ENCODE peak calls at places on chromosomes 11 and 22, in six cellular contexts. B is HepG2, H is K562, C is IMR-90, I is A549, R is GM12878. L is an unnamed sample.

GRCh38 chr11:122850076-122850631 is 11.9 kb downstream of the CRTAM start:
- DNase-seq in B (no peak), H (no peak), C (peak; percentile 57), I (no peak), R (no peak), L (no peak)

GRCh38 chr11:8905528-8906165 is 5.3 kb upstream of the AKIP1 start:
- DNase-seq in B (no peak), H (no peak), C (peak; percentile 83), I (peak; percentile 25), R (no peak), L (no peak)

GRCh38 chr11:31809857-31810778 is 1.0 kb downstream of the PAX6 start:
- DNase-seq in B (no peak), H (no peak), C (peak; percentile 28), I (peak; percentile 51), R (no peak), L (peak; percentile 40)

GRCh38 chr11:10122337-10123197 is 171.5 kb downstream of the SBF2 start:
- DNase-seq in B (no peak), H (no peak), C (peak; percentile 57), I (peak; percentile 31), R (no peak), L (no peak)

GRCh38 chr11:66090288-66090687 is 20.2 kb downstream of the PACS1 start:
- DNase-seq in B (no peak), H (no peak), C (no peak), I (no peak), R (no peak), L (no peak)

GRCh38 chr11:16876840-16877239 is 137.4 kb downstream of the PLEKHA7 start:
- DNase-seq in B (no peak), H (no peak), C (no peak), I (no peak), R (no peak), L (no peak)

GRCh38 chr22:42697542-42698013 is 23.1 kb downstream of the A4GALT start:
- DNase-seq in B (peak; percentile 61), H (no peak), C (peak; percentile 73), I (peak; percentile 59), R (no peak), L (no peak)

GRCh38 chr22:43446881-43447280 is 35.1 kb downstream of the MPPED1 start:
- DNase-seq in B (no peak), H (no peak), C (no peak), I (peak; percentile 38), R (no peak), L (no peak)

GRCh38 chr11:19980957-19981669 is 179.2 kb downstream of the DBX1 start:
- DNase-seq in B (peak; percentile 40), H (peak; percentile 59), C (peak; percentile 74), I (no peak), R (no peak), L (no peak)

GRCh38 chr11:43504316-43504950 is 145.7 kb downstream of the TTC17 start:
- DNase-seq in B (peak; percentile 38), H (peak; percentile 37), C (peak; percentile 13), I (peak; percentile 28), R (no peak), L (peak; percentile 43)

GRCh38 chr11:131978351-131978750 is 607.9 kb downstream of the NTM start:
- DNase-seq in B (no peak), H (no peak), C (no peak), I (no peak), R (no peak), L (no peak)

GRCh38 chr22:22882033-22882717 is 5.4 kb upstream of the IGLL5 start:
- DNase-seq in B (no peak), H (peak; percentile 81), C (no peak), I (no peak), R (no peak), L (no peak)

GRCh38 chr11:5384335-5384734 is 723 bp downstream of the OR51M1 start:
- DNase-seq in B (no peak), H (no peak), C (no peak), I (no peak), R (no peak), L (no peak)

GRCh38 chr22:38870791-38871359 is 1.1 kb downstream of the CBX6 start:
- DNase-seq in B (no peak), H (no peak), C (no peak), I (no peak), R (no peak), L (no peak)

GRCh38 chr11:120810251-120810650 is 213.7 kb upstream of the TBCEL start:
- DNase-seq in B (no peak), H (no peak), C (peak; percentile 51), I (no peak), R (no peak), L (no peak)

GRCh38 chr11:61162092-61162935 is 1.1 kb upstream of the VPS37C start:
- DNase-seq in B (peak; percentile 69), H (peak; percentile 61), C (peak; percentile 44), I (peak; percentile 20), R (no peak), L (no peak)

GRCh38 chr11:86047275-86047991 is 21.5 kb downstream of the PICALM start:
- DNase-seq in B (no peak), H (no peak), C (peak; percentile 54), I (no peak), R (no peak), L (no peak)

GRCh38 chr11:99325807-99326206 is 305.1 kb downstream of the CNTN5 start:
- DNase-seq in B (peak; percentile 2), H (no peak), C (peak; percentile 89), I (peak; percentile 2), R (no peak), L (no peak)

GRCh38 chr22:36431977-36432376 is 44.2 kb upstream of the MYH9 start:
- DNase-seq in B (no peak), H (no peak), C (no peak), I (no peak), R (no peak), L (no peak)

GRCh38 chr22:37021710-37022482 is 2.4 kb downstream of the MPST start:
- DNase-seq in B (no peak), H (peak; percentile 58), C (peak; percentile 34), I (no peak), R (no peak), L (peak; percentile 59)

GRCh38 chr11:82756765-82757650 is 23.3 kb upstream of the FAM181B start:
- DNase-seq in B (no peak), H (no peak), C (no peak), I (no peak), R (no peak), L (no peak)

GRCh38 chr11:122714021-122714420 is 58.5 kb downstream of the UBASH3B start:
- DNase-seq in B (no peak), H (no peak), C (no peak), I (no peak), R (no peak), L (no peak)

GRCh38 chr22:17903564-17904295 is 120.6 kb downstream of the MICAL3 start:
- DNase-seq in B (no peak), H (no peak), C (no peak), I (no peak), R (no peak), L (no peak)

GRCh38 chr11:120841074-120841473 is 182.8 kb upstream of the TBCEL start:
- DNase-seq in B (no peak), H (no peak), C (no peak), I (no peak), R (no peak), L (no peak)

GRCh38 chr11:115255006-115255762 is 249.0 kb downstream of the CADM1 start:
- DNase-seq in B (no peak), H (no peak), C (no peak), I (no peak), R (no peak), L (no peak)

GRCh38 chr22:50581950-50582561 is 593 bp downstream of the CHKB start:
- DNase-seq in B (no peak), H (no peak), C (no peak), I (no peak), R (no peak), L (peak; percentile 28)

GRCh38 chr11:63534895-63535461 is 1.6 kb upstream of the PLAAT4 start:
- DNase-seq in B (no peak), H (peak; percentile 43), C (no peak), I (no peak), R (peak; percentile 35), L (no peak)

GRCh38 chr11:28739489-28740280 is 631.5 kb downstream of the METTL15 start:
- DNase-seq in B (no peak), H (no peak), C (no peak), I (no peak), R (no peak), L (no peak)

GRCh38 chr11:74687237-74688005 is 43.8 kb downstream of the CHRDL2 start:
- DNase-seq in B (no peak), H (no peak), C (peak; percentile 53), I (no peak), R (no peak), L (no peak)

GRCh38 chr11:2703487-2704141 is 3.8 kb upstream of the KCNQ1OT1 start:
- DNase-seq in B (no peak), H (no peak), C (no peak), I (no peak), R (no peak), L (no peak)

GRCh38 chr11:107457205-107457557 is 444 bp downstream of the CWF19L2 start:
- DNase-seq in B (no peak), H (peak; percentile 41), C (peak; percentile 1), I (peak; percentile 4), R (no peak), L (peak; percentile 32)

GRCh38 chr11:73983764-73984543 is 1.3 kb upstream of the UCP2 start:
- DNase-seq in B (no peak), H (no peak), C (no peak), I (no peak), R (no peak), L (peak; percentile 31)

GRCh38 chr11:126163074-126163700 is 48.3 kb downstream of the RPUSD4 start:
- DNase-seq in B (peak; percentile 68), H (no peak), C (peak; percentile 96), I (no peak), R (no peak), L (no peak)
- TF ChIP-seq BHLHE40 in B (no peak), H (no peak), C (peak; percentile 96), I (no peak), R (no peak), L (no peak)

DNA sequence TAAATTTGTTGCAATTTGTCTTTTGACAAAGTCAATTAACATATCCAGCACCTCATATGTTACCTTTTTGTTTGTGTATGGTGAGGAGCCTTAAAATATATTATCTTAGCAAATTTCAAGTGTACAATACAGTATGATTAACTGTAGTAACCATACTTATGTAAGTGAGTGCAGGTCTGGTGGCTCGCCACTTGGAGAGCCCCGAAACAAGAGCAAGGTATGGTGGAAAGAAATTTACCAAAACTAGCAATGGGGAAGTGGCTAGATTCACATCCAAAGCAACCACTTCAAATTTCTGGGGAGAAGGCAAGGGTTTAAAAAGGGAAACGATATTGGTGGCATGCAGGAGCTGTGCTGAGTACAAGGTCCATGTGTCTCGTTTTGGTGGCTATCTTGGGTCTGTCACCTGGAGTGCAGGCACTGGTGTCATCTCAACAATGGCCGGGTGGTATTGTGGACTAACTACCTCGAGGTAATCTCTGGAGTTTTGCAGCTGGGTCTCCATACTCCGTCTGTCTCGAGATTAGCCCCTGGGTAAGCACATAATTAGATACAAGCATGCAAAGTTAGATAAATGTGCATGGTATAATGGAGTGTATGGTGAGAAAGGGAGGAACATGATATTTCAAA is 8.2 kb upstream of the FNBP4 start:
- DNase-seq in B (no peak), H (peak; percentile 22), C (no peak), I (no peak), R (no peak), L (no peak)
- TF ChIP-seq BHLHE40 in B (no peak), H (no peak), C (no peak), I (no peak), R (no peak), L (no peak)

GRCh38 chr11:114219559-114220349 is 76.4 kb upstream of the NNMT start:
- DNase-seq in B (no peak), H (peak; percentile 73), C (peak; percentile 11), I (no peak), R (no peak), L (no peak)
- TF ChIP-seq BHLHE40 in B (no peak), H (no peak), C (no peak), I (no peak), R (no peak), L (no peak)

GRCh38 chr11:117979481-117980211 is 6.5 kb upstream of the IL10RA start:
- DNase-seq in B (no peak), H (peak; percentile 11), C (no peak), I (no peak), R (peak; percentile 82), L (no peak)
- TF ChIP-seq BHLHE40 in B (no peak), H (no peak), C (no peak), I (no peak), R (peak; percentile 21), L (no peak)